ENCODE peak calls at places on chromosome 19, in eight cellular contexts. I is caudate nucleus; U is foreskin fibroblast; N is stimulated activated CD4-positive, alpha-beta T cell treated with anti-CD3 and anti-CD28 coated beads, Interleukin-12 subunit alpha, Interleukin-12 subunit beta, amount 100 ng/mL, for 24 hours; O is lung; A is HAP-1; D is posterior vena cava; G is A673. B is an unnamed sample.

GRCh38 chr19:14450168-14450874 is 17.2 kb downstream of the PKN1 start:
- DNase-seq in A (peak), N (peak), O (no peak), G (peak), U (peak), I (no peak), D (peak), B (no peak)

GRCh38 chr19:6065685-6066365 is 44.5 kb downstream of the RFX2 start:
- DNase-seq in N (no peak), D (peak), I (no peak), U (no peak), A (peak), G (no peak), O (no peak), B (peak)

GRCh38 chr19:50415661-50416033 is 3.1 kb upstream of the SPIB start:
- DNase-seq in O (no peak), N (no peak), A (no peak), G (no peak), D (no peak), U (no peak), I (no peak), B (peak)

GRCh38 chr19:1401138-1401888 is at the start of gene GAMT:
- DNase-seq in O (no peak), N (peak), I (no peak), D (no peak), U (peak), A (peak), G (peak), B (peak)

GRCh38 chr19:16094360-16095070 is 17.2 kb upstream of the RAB8A start:
- DNase-seq in U (peak), I (no peak), N (no peak), O (no peak), D (no peak), G (no peak), A (no peak), B (no peak)

GRCh38 chr19:14375055-14375581 is 6.1 kb upstream of the ADGRE5 start:
- DNase-seq in I (no peak), G (no peak), N (no peak), O (peak), U (no peak), D (no peak), A (no peak), B (peak)

GRCh38 chr19:6610934-6611370 is 20.0 kb upstream of the CD70 start:
- DNase-seq in G (peak), N (no peak), O (no peak), I (no peak), A (no peak), D (no peak), U (peak), B (no peak)

GRCh38 chr19:4140237-4140711 is 13.2 kb upstream of the CREB3L3 start:
- DNase-seq in G (peak), O (no peak), N (no peak), I (no peak), U (peak), D (no peak), A (peak), B (no peak)

GRCh38 chr19:34998777-34999497 is 1.2 kb upstream of the GRAMD1A start:
- DNase-seq in A (peak), U (no peak), G (no peak), O (no peak), N (no peak), D (peak), I (no peak), B (peak)

GRCh38 chr19:38661996-38662395 is 14.5 kb downstream of the ACTN4 start:
- DNase-seq in O (peak), G (no peak), I (no peak), U (no peak), N (no peak), A (no peak), D (no peak), B (no peak)

GRCh38 chr19:4376991-4377781 is 23.2 kb downstream of the SH3GL1 start:
- DNase-seq in A (no peak), N (no peak), D (peak), U (peak), G (no peak), I (no peak), O (no peak), B (peak)

GRCh38 chr19:32041681-32042292 is 303.6 kb upstream of the ZNF507 start:
- DNase-seq in D (no peak), N (no peak), O (peak), A (peak), U (peak), G (peak), I (no peak), B (no peak)

GRCh38 chr19:9413240-9413954 is 22.0 kb downstream of the ZNF266 start:
- DNase-seq in G (no peak), U (no peak), D (no peak), O (no peak), N (no peak), I (no peak), A (no peak), B (no peak)

GRCh38 chr19:35404879-35405622 is 34.2 kb downstream of the GPR42 start:
- DNase-seq in A (no peak), G (peak), O (no peak), I (no peak), U (peak), D (peak), N (no peak), B (no peak)

GRCh38 chr19:38064661-38065425 is 157.8 kb downstream of the SIPA1L3 start:
- DNase-seq in G (no peak), U (no peak), N (no peak), I (no peak), O (no peak), D (no peak), A (no peak), B (no peak)

GRCh38 chr19:7526093-7526929 is 3.9 kb downstream of the MCOLN1 start:
- DNase-seq in N (no peak), G (no peak), A (no peak), I (no peak), D (no peak), U (no peak), O (no peak), B (no peak)

GRCh38 chr19:30406220-30406944 is 34.2 kb downstream of the ZNF536 start:
- DNase-seq in N (no peak), O (no peak), I (peak), A (peak), G (peak), U (peak), D (no peak), B (no peak)

GRCh38 chr19:33722456-33723239 is 74.0 kb upstream of the KCTD15 start:
- DNase-seq in A (no peak), D (peak), U (no peak), N (no peak), O (no peak), G (no peak), I (peak), B (no peak)

GRCh38 chr19:32861596-32861995 is 8.0 kb downstream of the SLC7A9 start:
- DNase-seq in A (no peak), N (no peak), U (no peak), O (no peak), G (no peak), D (peak), I (no peak), B (no peak)

GRCh38 chr19:41619018-41619571 is 7.8 kb downstream of the CEACAM4 start:
- DNase-seq in N (no peak), D (no peak), I (no peak), U (no peak), G (no peak), O (no peak), A (no peak), B (no peak)

GRCh38 chr19:1183543-1184172 is 9.6 kb upstream of the SBNO2 start:
- DNase-seq in U (no peak), A (no peak), D (no peak), N (no peak), I (no peak), G (no peak), O (no peak), B (peak)

GRCh38 chr19:38869160-38869835 is 8.8 kb downstream of the RINL start:
- DNase-seq in O (no peak), I (no peak), D (no peak), U (no peak), G (no peak), A (no peak), N (no peak), B (no peak)

GRCh38 chr19:22545751-22546150 is 88.4 kb upstream of the ZNF492 start:
- DNase-seq in O (no peak), G (peak), A (peak), D (peak), U (peak), N (no peak), I (no peak), B (no peak)

GRCh38 chr19:45478454-45479238 is 10.8 kb downstream of the FOSB start:
- DNase-seq in I (peak), N (peak), A (peak), G (peak), O (peak), U (peak), D (peak), B (peak)

GRCh38 chr19:11420894-11421606 is 1.9 kb upstream of the RGL3 start:
- DNase-seq in I (no peak), N (no peak), U (no peak), D (no peak), O (no peak), G (no peak), A (no peak), B (no peak)

GRCh38 chr19:29587059-29587458 is 19.0 kb upstream of the POP4 start:
- DNase-seq in O (no peak), G (no peak), A (no peak), D (no peak), I (no peak), U (no peak), N (no peak), B (no peak)